ENCODE peak calls at places on chromosomes 4 and X, in six cellular contexts. One of them, this sample, is unnamed.

GRCh38 chr4:16669036-16669435 is 229.4 kb downstream of the LDB2 start:
- DNase-seq in kidney tubule cell: no peak
- DNase-seq in naive B cell: no peak
- DNase-seq in left kidney: no peak
- DNase-seq in AG10803: peak; percentile 40
- DNase-seq in NCI-H1436: no peak
- DNase-seq in this sample: no peak

GRCh38 chrX:20197641-20198210 is 56.1 kb upstream of the EIF1AX start:
- DNase-seq in naive B cell: no peak
- DNase-seq in AG10803: peak; percentile 34
- DNase-seq in left kidney: no peak
- DNase-seq in kidney tubule cell: no peak
- DNase-seq in NCI-H1436: no peak
- DNase-seq in this sample: no peak

GRCh38 chr4:177005801-177006230 is 213.1 kb upstream of the VEGFC start:
- DNase-seq in kidney tubule cell: peak; percentile 92
- DNase-seq in left kidney: no peak
- DNase-seq in naive B cell: no peak
- DNase-seq in AG10803: peak; percentile 89
- DNase-seq in NCI-H1436: no peak
- DNase-seq in this sample: peak; percentile 73

GRCh38 chrX:19566359-19567141 is 51.2 kb upstream of the MAP3K15 start:
- DNase-seq in left kidney: peak; percentile 16
- DNase-seq in naive B cell: no peak
- DNase-seq in kidney tubule cell: no peak
- DNase-seq in NCI-H1436: peak; percentile 3
- DNase-seq in AG10803: peak; percentile 55
- DNase-seq in this sample: no peak

GRCh38 chr4:152004801-152005200 is 244.0 kb upstream of the GATB start:
- DNase-seq in AG10803: no peak
- DNase-seq in kidney tubule cell: no peak
- DNase-seq in left kidney: no peak
- DNase-seq in NCI-H1436: no peak
- DNase-seq in naive B cell: no peak
- DNase-seq in this sample: no peak

GRCh38 chr4:182486895-182487294 is 243.7 kb downstream of the TENM3 start:
- DNase-seq in NCI-H1436: no peak
- DNase-seq in AG10803: no peak
- DNase-seq in naive B cell: no peak
- DNase-seq in kidney tubule cell: no peak
- DNase-seq in left kidney: no peak
- DNase-seq in this sample: no peak

GRCh38 chr4:39062094-39062493 is at the start of gene KLHL5:
- DNase-seq in naive B cell: no peak
- DNase-seq in AG10803: no peak
- DNase-seq in kidney tubule cell: no peak
- DNase-seq in NCI-H1436: no peak
- DNase-seq in left kidney: peak; percentile 63
- DNase-seq in this sample: peak; percentile 66

GRCh38 chr4:912548-913279 is 19.4 kb downstream of the GAK start:
- DNase-seq in naive B cell: no peak
- DNase-seq in kidney tubule cell: no peak
- DNase-seq in left kidney: no peak
- DNase-seq in NCI-H1436: no peak
- DNase-seq in AG10803: no peak
- DNase-seq in this sample: no peak

GRCh38 chr4:184437565-184437964 is 36.8 kb downstream of the IRF2 start:
- DNase-seq in left kidney: no peak
- DNase-seq in NCI-H1436: no peak
- DNase-seq in kidney tubule cell: no peak
- DNase-seq in AG10803: no peak
- DNase-seq in naive B cell: no peak
- DNase-seq in this sample: no peak

GRCh38 chrX:65601530-65602281 is 65.7 kb upstream of the MSN start:
- DNase-seq in naive B cell: no peak
- DNase-seq in NCI-H1436: no peak
- DNase-seq in left kidney: peak; percentile 39
- DNase-seq in AG10803: peak; percentile 88
- DNase-seq in kidney tubule cell: peak; percentile 72
- DNase-seq in this sample: peak; percentile 84

GRCh38 chrX:37060999-37061398 is 52.8 kb downstream of the FAM47C start:
- DNase-seq in AG10803: peak; percentile 17
- DNase-seq in NCI-H1436: no peak
- DNase-seq in left kidney: peak; percentile 67
- DNase-seq in kidney tubule cell: peak; percentile 68
- DNase-seq in naive B cell: no peak
- DNase-seq in this sample: peak; percentile 51

GRCh38 chr4:81084624-81085023 is 54.1 kb downstream of the BMP3 start:
- DNase-seq in NCI-H1436: no peak
- DNase-seq in naive B cell: no peak
- DNase-seq in AG10803: peak; percentile 26
- DNase-seq in left kidney: peak; percentile 95
- DNase-seq in kidney tubule cell: no peak
- DNase-seq in this sample: no peak

GRCh38 chr4:73245955-73246354 is 12.6 kb downstream of the ANKRD17 start:
- DNase-seq in NCI-H1436: no peak
- DNase-seq in kidney tubule cell: no peak
- DNase-seq in naive B cell: no peak
- DNase-seq in left kidney: no peak
- DNase-seq in AG10803: no peak
- DNase-seq in this sample: no peak

GRCh38 chrX:77346859-77347258 is 100.3 kb upstream of the FGF16 start:
- DNase-seq in AG10803: no peak
- DNase-seq in kidney tubule cell: no peak
- DNase-seq in naive B cell: no peak
- DNase-seq in NCI-H1436: no peak
- DNase-seq in left kidney: no peak
- DNase-seq in this sample: no peak

GRCh38 chr4:129358571-129358970 is 262.6 kb downstream of the C4orf33 start:
- DNase-seq in left kidney: no peak
- DNase-seq in AG10803: peak; percentile 48
- DNase-seq in NCI-H1436: no peak
- DNase-seq in naive B cell: no peak
- DNase-seq in kidney tubule cell: peak; percentile 77
- DNase-seq in this sample: peak; percentile 87

GRCh38 chrX:1600406-1601050 is 9.1 kb downstream of the AKAP17A start:
- DNase-seq in NCI-H1436: no peak
- DNase-seq in AG10803: no peak
- DNase-seq in kidney tubule cell: no peak
- DNase-seq in naive B cell: no peak
- DNase-seq in left kidney: no peak
- DNase-seq in this sample: no peak

GRCh38 chr4:128571747-128572146 is 237.8 kb upstream of the JADE1 start:
- DNase-seq in NCI-H1436: no peak
- DNase-seq in left kidney: no peak
- DNase-seq in naive B cell: no peak
- DNase-seq in kidney tubule cell: peak; percentile 95
- DNase-seq in AG10803: peak; percentile 90
- DNase-seq in this sample: peak; percentile 85

GRCh38 chrX:85611926-85612325 is 232.5 kb upstream of the POF1B start:
- DNase-seq in kidney tubule cell: peak; percentile 19
- DNase-seq in naive B cell: no peak
- DNase-seq in left kidney: peak; percentile 7
- DNase-seq in AG10803: peak; percentile 4
- DNase-seq in NCI-H1436: peak; percentile 20
- DNase-seq in this sample: peak; percentile 2

GRCh38 chrX:69238153-69238959 is 73.1 kb upstream of the PJA1 start:
- DNase-seq in NCI-H1436: no peak
- DNase-seq in kidney tubule cell: no peak
- DNase-seq in AG10803: peak; percentile 26
- DNase-seq in left kidney: peak; percentile 43
- DNase-seq in naive B cell: no peak
- DNase-seq in this sample: no peak

GRCh38 chr4:173685324-173685723 is 155.3 kb upstream of the HAND2 start:
- DNase-seq in naive B cell: no peak
- DNase-seq in left kidney: no peak
- DNase-seq in AG10803: no peak
- DNase-seq in kidney tubule cell: no peak
- DNase-seq in NCI-H1436: no peak
- DNase-seq in this sample: no peak